ENCODE peak calls at places on chromosomes 4 and X, in seven cellular contexts. Q, M, T, S, L, N and P are unnamed samples. For H3K4me1, the result is how much of the 10 kb centered on the place peaks cover.

GRCh38 chr4:85474818-85475630 is at the start of gene ARHGAP24:
- DNase-seq in Q (peak), M (peak), T (peak), S (peak), L (peak), N (peak), P (peak)

GRCh38 chr4:45102716-45103115 is 376.4 kb upstream of the GNPDA2 start:
- DNase-seq in Q (no peak), M (no peak), T (no peak), S (no peak), L (no peak), N (no peak), P (no peak)

GRCh38 chr4:163448541-163449203 is 24.9 kb downstream of the TKTL2 start:
- DNase-seq in Q (no peak), M (no peak), T (peak), S (peak), L (no peak), N (no peak), P (no peak)

GRCh38 chrX:42384956-42385355 is 393.0 kb downstream of the PPP1R2C start:
- DNase-seq in Q (no peak), M (no peak), T (no peak), S (no peak), L (no peak), N (no peak), P (no peak)

GRCh38 chr4:18042754-18043153 is 21.2 kb upstream of the LCORL start:
- DNase-seq in Q (no peak), M (no peak), T (no peak), S (no peak), L (no peak), N (no peak), P (no peak)

GRCh38 chr4:40322853-40323252 is 12.3 kb upstream of the CHRNA9 start:
- DNase-seq in Q (peak), M (no peak), T (peak), S (no peak), L (no peak), N (no peak), P (no peak)

GRCh38 chrX:34778961-34779360 is 121.9 kb upstream of the TMEM47 start:
- DNase-seq in Q (no peak), M (no peak), T (peak), S (no peak), L (no peak), N (no peak), P (no peak)

GRCh38 chr4:72305620-72306019 is 263.4 kb downstream of the ADAMTS3 start:
- DNase-seq in Q (no peak), M (no peak), T (no peak), S (no peak), L (no peak), N (no peak), P (no peak)

GRCh38 chr4:2914220-2915126 is 48.7 kb downstream of the NOP14 start:
- DNase-seq in Q (no peak), M (no peak), T (no peak), S (no peak), L (no peak), N (no peak), P (no peak)

GRCh38 chrX:22577181-22577580 is 304.5 kb downstream of the CBLL2 start:
- DNase-seq in Q (peak), M (no peak), T (peak), S (no peak), L (no peak), N (no peak), P (no peak)

GRCh38 chrX:135543924-135544323 is 23.5 kb downstream of the INTS6L start:
- DNase-seq in Q (peak), M (no peak), T (no peak), S (no peak), L (no peak), N (no peak), P (no peak)

GRCh38 chr4:15771419-15772058 is 6.6 kb upstream of the CD38 start:
- DNase-seq in Q (no peak), M (no peak), T (no peak), S (no peak), L (no peak), N (no peak), P (no peak)

GRCh38 chr4:126207892-126208291 is 893.1 kb downstream of the FAT4 start:
- DNase-seq in Q (no peak), M (no peak), T (no peak), S (no peak), L (no peak), N (no peak), P (no peak)

GRCh38 chrX:20454117-20454516 is 187.4 kb upstream of the RPS6KA3 start:
- DNase-seq in Q (no peak), M (no peak), T (peak), S (no peak), L (no peak), N (no peak), P (no peak)

GRCh38 chrX:69531031-69531755 is 27.1 kb downstream of the NALF2 start:
- DNase-seq in Q (no peak), M (no peak), T (no peak), S (no peak), L (no peak), N (no peak), P (no peak)
- H3K4me1 ChIP-seq in Q (under half), M (under half), T (under half), S (under half), L (under half), N (under half), P (under half)

GRCh38 chrX:24498181-24498580 is 33.1 kb downstream of the PDK3 start:
- DNase-seq in Q (peak), M (no peak), T (peak), S (no peak), L (peak), N (peak), P (no peak)
- TF ChIP-seq CTCF in Q (peak), M (peak), T (peak), S (peak), L (peak), N (no peak), P (peak)

GRCh38 chr4:1809754-1810502 is 16.8 kb downstream of the FGFR3 start:
- DNase-seq in Q (peak), M (peak), T (peak), S (peak), L (no peak), N (peak), P (peak)
- H3K27ac ChIP-seq in Q (no peak), M (no peak), T (no peak), S (no peak), L (no peak), N (no peak), P (no peak)

GRCh38 chr4:168483786-168484185 is 3.5 kb upstream of the DDX60L start:
- DNase-seq in Q (no peak), M (no peak), T (peak), S (no peak), L (no peak), N (no peak), P (no peak)
- H3K4me1 ChIP-seq in Q (under half), M (under half), T (under half), S (under half), L (under half), N (under half), P (under half)

GRCh38 chrX:49270249-49270921 is 792 bp downstream of the PPP1R3F start:
- DNase-seq in Q (peak), M (no peak), T (no peak), S (no peak), L (no peak), N (no peak), P (peak)

GRCh38 chrX:49271341-49271740 is 1.7 kb downstream of the PPP1R3F start:
- DNase-seq in Q (no peak), M (no peak), T (no peak), S (no peak), L (no peak), N (no peak), P (no peak)

GRCh38 chrX:49268702-49269009 is 937 bp upstream of the PPP1R3F start:
- DNase-seq in Q (no peak), M (no peak), T (no peak), S (no peak), L (no peak), N (no peak), P (no peak)

GRCh38 chrX:49269768-49270248 is at the start of gene PPP1R3F:
- DNase-seq in Q (no peak), M (no peak), T (no peak), S (no peak), L (no peak), N (no peak), P (no peak)

DNA sequence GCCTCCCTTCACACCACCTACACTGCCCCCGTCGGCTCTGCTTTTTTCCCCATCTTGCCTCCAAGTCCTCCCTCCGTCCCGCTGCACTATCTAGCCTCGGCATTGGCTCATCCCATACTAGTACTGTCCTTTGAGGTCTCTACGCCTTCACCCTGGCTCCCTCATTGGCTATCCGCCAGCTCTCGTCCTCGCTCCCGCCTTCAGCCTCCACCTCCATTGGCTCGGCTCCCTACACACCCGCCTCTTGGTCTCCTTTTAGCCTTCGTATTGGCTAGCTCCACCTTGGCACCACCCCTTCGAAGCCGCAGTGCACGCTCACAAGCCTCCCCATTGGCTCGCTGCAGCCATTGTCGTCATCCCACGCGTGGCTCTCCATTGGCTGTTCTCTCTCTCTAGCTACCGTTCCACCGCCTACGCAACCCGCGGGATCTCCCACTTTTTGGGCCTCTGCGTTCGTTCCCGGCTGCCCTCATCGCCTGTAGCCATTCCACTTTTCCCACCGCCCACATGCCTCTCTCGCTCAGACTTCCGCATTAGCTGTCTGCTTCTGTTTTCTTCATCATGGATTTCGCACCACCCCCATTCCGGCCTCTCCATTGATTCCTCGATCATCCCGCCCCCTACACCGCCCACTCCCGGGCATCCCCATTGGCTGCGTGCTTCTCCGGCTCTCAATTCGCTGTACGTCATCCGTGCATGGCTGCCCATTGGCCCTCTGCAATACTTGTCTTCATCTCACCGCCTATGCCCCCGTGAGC is 404 bp upstream of the PPP1R3F start:
- DNase-seq in Q (peak), M (peak), T (peak), S (peak), L (peak), N (peak), P (peak)
- TF ChIP-seq CTCF in Q (no peak), M (no peak), T (no peak), S (no peak), L (no peak), N (no peak), P (no peak)

DNA sequence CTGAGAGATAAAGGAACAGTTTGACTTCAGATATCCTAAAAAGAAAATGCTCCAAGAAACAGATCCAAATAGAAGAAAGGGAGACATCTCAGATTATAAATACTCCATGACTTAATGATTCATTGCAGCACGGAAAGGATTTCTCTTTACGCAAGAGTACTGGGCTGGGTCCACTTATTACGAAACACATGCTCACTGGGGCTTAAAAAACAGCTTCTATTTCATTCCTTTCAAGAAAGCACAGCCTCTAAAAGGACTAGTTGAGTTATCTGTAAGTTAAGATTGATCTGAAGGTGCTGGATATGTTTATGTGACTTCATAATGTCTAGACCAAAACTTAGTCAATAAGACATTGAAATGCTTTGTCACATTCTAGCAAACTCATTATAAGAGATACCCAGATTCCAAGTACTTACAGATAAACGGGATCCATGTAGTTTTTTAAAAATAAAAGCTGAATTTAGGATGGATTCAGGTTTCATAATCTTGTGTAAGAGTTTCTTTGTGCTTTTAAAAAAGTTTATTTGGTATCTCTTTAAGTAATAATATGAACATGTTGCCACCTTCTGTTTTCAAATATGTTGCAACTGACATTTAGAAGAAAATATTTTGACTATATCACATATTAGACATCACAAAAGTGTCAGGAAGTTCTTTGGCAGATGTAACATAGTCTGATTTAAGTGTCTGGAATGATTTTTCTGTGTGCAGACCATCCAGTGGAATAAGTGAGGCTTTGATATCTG is 109.5 kb upstream of the MYOZ2 start:
- DNase-seq in Q (peak), M (no peak), T (peak), S (no peak), L (peak), N (no peak), P (peak)
- H3K27ac ChIP-seq in Q (peak), M (peak), T (peak), S (peak), L (peak), N (peak), P (peak)

GRCh38 chr4:145097821-145098674 is at the start of the genes ABCE1 and ANAPC10:
- DNase-seq in Q (peak), M (peak), T (peak), S (peak), L (peak), N (peak), P (peak)
- H3K4me1 ChIP-seq in Q (under half), M (half or more), T (under half), S (under half), L (half or more), N (half or more), P (under half)

GRCh38 chr4:152516156-152516555 is 19.7 kb downstream of the FBXW7 start:
- DNase-seq in Q (no peak), M (no peak), T (peak), S (no peak), L (no peak), N (no peak), P (no peak)
- TF ChIP-seq CTCF in Q (no peak), M (no peak), T (no peak), S (no peak), L (no peak), N (no peak), P (no peak)

DNA sequence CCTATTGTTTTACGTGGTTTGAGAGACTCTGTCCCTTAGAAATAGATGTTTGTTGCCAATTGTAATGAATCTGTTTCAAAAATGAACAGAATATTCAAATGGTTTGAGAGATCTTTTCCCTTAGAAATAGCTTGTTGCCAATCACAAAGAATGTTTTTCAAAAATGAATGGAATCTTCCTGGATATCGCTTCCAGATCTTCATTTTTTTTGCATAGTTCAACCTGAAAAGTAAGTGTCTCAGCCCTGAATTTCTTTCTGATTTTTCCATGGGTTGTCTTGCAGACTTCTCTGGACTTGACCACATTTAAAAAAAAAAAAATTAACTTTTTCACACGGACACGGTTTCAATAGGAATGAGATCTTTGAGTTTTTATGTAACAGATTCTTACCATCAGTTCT is 22.7 kb downstream of the SHOX start:
- DNase-seq in Q (no peak), M (no peak), T (no peak), S (no peak), L (no peak), N (no peak), P (no peak)
- H3K27ac ChIP-seq in Q (no peak), M (no peak), T (no peak), S (no peak), L (no peak), N (no peak), P (no peak)